ENCODE peak calls at places on chromosome 1, in four cellular contexts. One of them, this sample, is unnamed.

GRCh38 chr1:209257021-209257420 is 326.5 kb upstream of the CAMK1G start:
- DNase-seq in A549: no peak
- DNase-seq in K562: no peak
- DNase-seq in GM12878: no peak
- DNase-seq in this sample: no peak

GRCh38 chr1:96059736-96060135 is 661.8 kb upstream of the PTBP2 start:
- DNase-seq in A549: no peak
- DNase-seq in K562: no peak
- DNase-seq in GM12878: no peak
- DNase-seq in this sample: no peak

GRCh38 chr1:14037101-14037807 is 337.3 kb downstream of the PRDM2 start:
- DNase-seq in A549: no peak
- DNase-seq in K562: no peak
- DNase-seq in GM12878: no peak
- DNase-seq in this sample: no peak

GRCh38 chr1:40143891-40144575 is 17.2 kb upstream of the RLF start:
- DNase-seq in A549: peak
- DNase-seq in K562: peak
- DNase-seq in GM12878: peak
- DNase-seq in this sample: peak

GRCh38 chr1:55250399-55251075 is 35.4 kb upstream of the USP24 start:
- DNase-seq in A549: no peak
- DNase-seq in K562: no peak
- DNase-seq in GM12878: no peak
- DNase-seq in this sample: no peak

GRCh38 chr1:35544976-35545375 is 12.2 kb downstream of the KIAA0319L start:
- DNase-seq in A549: peak
- DNase-seq in K562: peak
- DNase-seq in GM12878: peak
- DNase-seq in this sample: peak

GRCh38 chr1:8077120-8077573 is 51.0 kb upstream of the ERRFI1 start:
- DNase-seq in A549: peak
- DNase-seq in K562: peak
- DNase-seq in GM12878: no peak
- DNase-seq in this sample: peak

GRCh38 chr1:172821609-172822274 is 162.8 kb downstream of the FASLG start:
- DNase-seq in A549: no peak
- DNase-seq in K562: peak
- DNase-seq in GM12878: no peak
- DNase-seq in this sample: no peak

GRCh38 chr1:218350909-218351616 is 5.9 kb downstream of the TGFB2 start:
- DNase-seq in A549: no peak
- DNase-seq in K562: no peak
- DNase-seq in GM12878: no peak
- DNase-seq in this sample: no peak

GRCh38 chr1:39907532-39908453 is 6.1 kb upstream of the MYCL start:
- DNase-seq in A549: no peak
- DNase-seq in K562: no peak
- DNase-seq in GM12878: peak
- DNase-seq in this sample: no peak

GRCh38 chr1:178150610-178151009 is 56.7 kb downstream of the RASAL2 start:
- DNase-seq in A549: no peak
- DNase-seq in K562: no peak
- DNase-seq in GM12878: no peak
- DNase-seq in this sample: no peak

GRCh38 chr1:178145605-178146004 is 51.7 kb downstream of the RASAL2 start:
- DNase-seq in A549: no peak
- DNase-seq in K562: no peak
- DNase-seq in GM12878: no peak
- DNase-seq in this sample: no peak

GRCh38 chr1:178143730-178144343 is 49.9 kb downstream of the RASAL2 start:
- DNase-seq in A549: no peak
- DNase-seq in K562: no peak
- DNase-seq in GM12878: no peak
- DNase-seq in this sample: no peak

GRCh38 chr1:178142806-178143205 is 48.9 kb downstream of the RASAL2 start:
- DNase-seq in A549: no peak
- DNase-seq in K562: no peak
- DNase-seq in GM12878: no peak
- DNase-seq in this sample: no peak

GRCh38 chr1:178146456-178146855 is 52.6 kb downstream of the RASAL2 start:
- DNase-seq in A549: no peak
- DNase-seq in K562: no peak
- DNase-seq in GM12878: no peak
- DNase-seq in this sample: no peak
- TF ChIP-seq HDAC2 in A549: no peak
- TF ChIP-seq HDAC2 in K562: no peak
- TF ChIP-seq HDAC2 in GM12878: no peak
- TF ChIP-seq HDAC2 in this sample: no peak

DNA sequence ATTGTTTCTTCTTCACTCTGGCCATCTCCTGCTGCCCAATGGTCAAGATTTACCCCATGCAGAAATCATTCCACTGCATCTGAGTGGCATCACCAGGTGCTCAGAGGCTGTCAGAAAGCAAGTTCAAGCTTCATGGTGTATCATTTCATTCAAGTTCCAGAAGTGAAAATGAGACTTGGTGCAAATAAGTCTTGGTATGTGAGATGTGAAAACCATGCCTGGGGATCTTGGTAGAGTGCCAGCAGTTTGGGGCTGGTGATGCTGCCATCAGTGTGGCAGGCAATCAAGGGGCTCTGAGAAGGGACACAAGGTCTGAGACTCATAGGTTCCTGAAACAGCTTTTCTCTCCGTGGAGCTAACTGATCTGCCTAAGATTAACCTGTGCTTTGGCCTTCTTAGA is 52.0 kb downstream of the CD2 start:
- DNase-seq in A549: no peak
- DNase-seq in K562: no peak
- DNase-seq in GM12878: peak
- DNase-seq in this sample: no peak
- TF ChIP-seq CHD4 in A549: no peak
- TF ChIP-seq CHD4 in K562: no peak
- TF ChIP-seq CHD4 in GM12878: no peak
- TF ChIP-seq CHD4 in this sample: no peak

DNA sequence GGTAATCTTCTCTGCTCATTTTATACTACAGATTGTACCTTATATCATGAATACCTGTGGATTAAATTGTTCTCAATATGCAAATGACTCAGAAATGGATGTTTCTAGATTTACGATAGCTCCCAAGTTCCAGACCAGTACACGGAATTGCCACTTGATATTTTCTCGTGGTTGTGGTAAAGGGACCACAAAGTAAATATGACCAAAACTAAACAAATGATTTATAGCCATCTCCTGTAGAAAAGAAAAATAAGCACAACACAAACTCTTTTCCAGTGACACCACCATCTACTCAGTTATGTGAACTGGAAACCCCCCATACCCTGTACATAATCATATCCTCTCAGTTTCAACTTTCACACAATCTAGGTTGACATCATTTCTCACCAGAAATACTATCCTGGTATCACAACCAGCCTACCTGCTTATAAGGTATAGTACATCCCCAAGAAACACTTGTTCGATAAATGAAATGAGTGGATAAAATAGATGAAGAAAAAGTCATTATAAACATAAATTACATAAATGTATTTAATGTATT is 172.3 kb downstream of the ADGRL4 start:
- DNase-seq in A549: no peak
- DNase-seq in K562: no peak
- DNase-seq in GM12878: no peak
- DNase-seq in this sample: no peak
- TF ChIP-seq HDAC2 in A549: no peak
- TF ChIP-seq HDAC2 in K562: no peak
- TF ChIP-seq HDAC2 in GM12878: no peak
- TF ChIP-seq HDAC2 in this sample: no peak

GRCh38 chr1:228452194-228453021 is 34.8 kb upstream of the RNF187 start:
- DNase-seq in A549: peak
- DNase-seq in K562: peak
- DNase-seq in GM12878: no peak
- DNase-seq in this sample: no peak
- TF ChIP-seq CHD4 in A549: no peak
- TF ChIP-seq CHD4 in K562: no peak
- TF ChIP-seq CHD4 in GM12878: no peak
- TF ChIP-seq CHD4 in this sample: no peak

GRCh38 chr1:156193488-156194299 is at the start of gene SLC25A44:
- DNase-seq in A549: peak
- DNase-seq in K562: peak
- DNase-seq in GM12878: peak
- DNase-seq in this sample: peak

GRCh38 chr1:156193208-156193487 is 756 bp upstream of the SLC25A44 start:
- DNase-seq in A549: no peak
- DNase-seq in K562: no peak
- DNase-seq in GM12878: no peak
- DNase-seq in this sample: no peak

GRCh38 chr1:156195853-156196252 is 1.9 kb downstream of the SLC25A44 start:
- DNase-seq in A549: no peak
- DNase-seq in K562: no peak
- DNase-seq in GM12878: no peak
- DNase-seq in this sample: no peak

GRCh38 chr1:156196445-156196844 is 2.5 kb downstream of the SLC25A44 start:
- DNase-seq in A549: no peak
- DNase-seq in K562: no peak
- DNase-seq in GM12878: no peak
- DNase-seq in this sample: no peak

DNA sequence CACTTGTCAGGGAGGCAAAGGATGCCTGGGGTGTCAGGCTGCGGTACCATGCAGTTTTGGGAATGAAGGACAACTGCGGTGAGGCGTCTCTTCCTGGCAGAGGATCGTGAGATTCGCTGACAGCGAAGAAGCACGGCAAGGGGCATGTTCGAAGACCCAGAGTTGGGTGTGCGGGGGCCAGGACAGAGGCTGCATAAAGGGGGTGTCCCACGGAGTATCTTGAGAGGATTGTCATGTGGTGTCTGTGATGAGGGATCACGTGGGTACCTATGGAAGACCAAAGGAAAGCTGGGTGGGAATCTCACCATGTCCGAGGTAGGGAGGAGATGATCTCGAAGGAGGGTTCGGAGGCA is 372 bp downstream of the SLC25A44 start:
- DNase-seq in A549: peak
- DNase-seq in K562: peak
- DNase-seq in GM12878: no peak
- DNase-seq in this sample: no peak
- TF ChIP-seq HDAC2 in A549: no peak
- TF ChIP-seq HDAC2 in K562: no peak
- TF ChIP-seq HDAC2 in GM12878: no peak
- TF ChIP-seq HDAC2 in this sample: no peak

GRCh38 chr1:193338194-193338593 is 151.8 kb upstream of the B3GALT2 start:
- DNase-seq in A549: no peak
- DNase-seq in K562: no peak
- DNase-seq in GM12878: no peak
- DNase-seq in this sample: no peak
- TF ChIP-seq CHD4 in A549: no peak
- TF ChIP-seq CHD4 in K562: no peak
- TF ChIP-seq CHD4 in GM12878: no peak
- TF ChIP-seq CHD4 in this sample: no peak

GRCh38 chr1:18849252-18849651 is 10.2 kb downstream of the TAS1R2 start:
- DNase-seq in A549: no peak
- DNase-seq in K562: no peak
- DNase-seq in GM12878: no peak
- DNase-seq in this sample: no peak
- TF ChIP-seq HDAC2 in A549: no peak
- TF ChIP-seq HDAC2 in K562: no peak
- TF ChIP-seq HDAC2 in GM12878: no peak
- TF ChIP-seq HDAC2 in this sample: no peak

GRCh38 chr1:4745560-4745959 is 91.2 kb downstream of the AJAP1 start:
- DNase-seq in A549: no peak
- DNase-seq in K562: peak
- DNase-seq in GM12878: no peak
- DNase-seq in this sample: no peak
- TF ChIP-seq CHD4 in A549: no peak
- TF ChIP-seq CHD4 in K562: no peak
- TF ChIP-seq CHD4 in GM12878: no peak
- TF ChIP-seq CHD4 in this sample: no peak

DNA sequence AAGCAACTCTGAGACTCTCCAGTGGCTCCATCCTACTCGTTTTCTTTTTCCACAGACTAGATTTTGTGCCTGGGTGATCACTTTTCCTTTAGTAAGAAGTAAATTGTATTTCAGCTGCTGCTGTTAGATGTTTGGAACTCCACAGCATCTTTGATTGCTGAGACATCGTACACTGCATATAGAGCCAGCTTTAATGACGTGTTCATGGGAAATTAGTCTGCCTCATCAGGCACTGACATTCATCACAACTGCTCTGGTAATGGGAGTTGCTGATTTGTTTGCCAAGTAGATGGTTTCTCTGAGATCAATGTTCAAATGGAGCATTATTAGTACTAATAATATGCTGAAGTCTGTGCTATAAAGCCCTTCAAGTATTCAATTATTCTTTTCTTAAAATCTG is 573.8 kb upstream of the NR5A2 start:
- DNase-seq in A549: no peak
- DNase-seq in K562: no peak
- DNase-seq in GM12878: no peak
- DNase-seq in this sample: no peak
- TF ChIP-seq HDAC2 in A549: no peak
- TF ChIP-seq HDAC2 in K562: no peak
- TF ChIP-seq HDAC2 in GM12878: no peak
- TF ChIP-seq HDAC2 in this sample: no peak

GRCh38 chr1:228861830-228862176 is 126.5 kb downstream of the RHOU start:
- DNase-seq in A549: no peak
- DNase-seq in K562: no peak
- DNase-seq in GM12878: no peak
- DNase-seq in this sample: no peak
- TF ChIP-seq CHD4 in A549: no peak
- TF ChIP-seq CHD4 in K562: no peak
- TF ChIP-seq CHD4 in GM12878: no peak
- TF ChIP-seq CHD4 in this sample: no peak

This sample was measured in HepG2.